ENCODE peak calls at places on chromosomes 4 and X, in nine cellular contexts. A, N, Y, H, Z, M, K, O and S are unnamed samples.

GRCh38 chr4:126954537-126955291 is 678.0 kb upstream of the INTU start:
- DNase-seq in A (no peak), N (no peak), Y (no peak), H (no peak), Z (no peak), M (no peak), K (no peak), O (no peak), S (no peak)

GRCh38 chr4:139532951-139533350 is 23.1 kb downstream of the SETD7 start:
- DNase-seq in A (no peak), N (no peak), Y (no peak), H (no peak), Z (no peak), M (no peak), K (no peak), O (no peak), S (no peak)

GRCh38 chr4:83328486-83328885 is 6.2 kb downstream of the HPSE start:
- DNase-seq in A (no peak), N (no peak), Y (no peak), H (peak; percentile 9), Z (no peak), M (no peak), K (peak; percentile 4), O (no peak), S (no peak)

GRCh38 chr4:10075953-10076391 is 40.6 kb downstream of the WDR1 start:
- DNase-seq in A (no peak), N (no peak), Y (peak; percentile 63), H (no peak), Z (no peak), M (no peak), K (no peak), O (no peak), S (no peak)

GRCh38 chr4:82948647-82949204 is 48.2 kb downstream of the THAP9 start:
- DNase-seq in A (no peak), N (no peak), Y (no peak), H (peak; percentile 39), Z (peak; percentile 17), M (peak; percentile 44), K (no peak), O (no peak), S (no peak)

GRCh38 chrX:136780738-136781137 is at the start of gene ARHGEF6:
- DNase-seq in A (no peak), N (no peak), Y (no peak), H (no peak), Z (no peak), M (peak; percentile 9), K (no peak), O (no peak), S (no peak)

GRCh38 chr4:32858971-32859370 is 2138.8 kb downstream of the PCDH7 start:
- DNase-seq in A (peak; percentile 35), N (no peak), Y (no peak), H (peak; percentile 61), Z (peak; percentile 83), M (peak; percentile 92), K (peak; percentile 34), O (no peak), S (no peak)

GRCh38 chrX:129690435-129690834 is 35.7 kb upstream of the APLN start:
- DNase-seq in A (no peak), N (no peak), Y (no peak), H (peak; percentile 65), Z (peak; percentile 18), M (peak; percentile 75), K (no peak), O (no peak), S (no peak)

GRCh38 chr4:145609494-145610427 is 9.4 kb upstream of the MMAA start:
- DNase-seq in A (peak; percentile 46), N (peak; percentile 49), Y (no peak), H (peak; percentile 85), Z (peak; percentile 44), M (peak; percentile 82), K (peak; percentile 71), O (no peak), S (peak; percentile 43)

GRCh38 chr4:74097631-74098550 is 1.1 kb downstream of the CXCL2 start:
- DNase-seq in A (peak; percentile 74), N (no peak), Y (no peak), H (peak; percentile 69), Z (no peak), M (peak; percentile 16), K (peak; percentile 16), O (no peak), S (no peak)

GRCh38 chr4:140374130-140374477 is 658 bp downstream of the SCOC start:
- DNase-seq in A (no peak), N (no peak), Y (no peak), H (no peak), Z (no peak), M (no peak), K (no peak), O (no peak), S (no peak)

GRCh38 chrX:53674581-53674980 is 11.9 kb downstream of the HUWE1 start:
- DNase-seq in A (no peak), N (no peak), Y (no peak), H (peak; percentile 9), Z (peak; percentile 19), M (no peak), K (no peak), O (no peak), S (no peak)

GRCh38 chr4:184444215-184444952 is 30.0 kb downstream of the IRF2 start:
- DNase-seq in A (peak; percentile 18), N (no peak), Y (no peak), H (no peak), Z (peak; percentile 91), M (no peak), K (no peak), O (no peak), S (no peak)

GRCh38 chr4:7066493-7066892 is 1.4 kb downstream of the GRPEL1 start:
- DNase-seq in A (no peak), N (peak; percentile 19), Y (peak; percentile 31), H (no peak), Z (no peak), M (no peak), K (no peak), O (no peak), S (no peak)
- H3K4me3 ChIP-seq in A (peak overlapping the region; percentile 54), N (peak overlapping the region; percentile 71), Y (peak overlapping the region; percentile 82), H (no peak overlapping the region), Z (peak overlapping the region; percentile 72), M (peak overlapping the region; percentile 94), K (peak overlapping the region; percentile 54), O (peak overlapping the region; percentile 89), S (no peak overlapping the region)

GRCh38 chr4:186587416-186588018 is 32.1 kb upstream of the MTNR1A start:
- DNase-seq in A (no peak), N (peak; percentile 75), Y (peak; percentile 76), H (peak; percentile 76), Z (peak; percentile 20), M (peak; percentile 75), K (peak; percentile 81), O (no peak), S (peak; percentile 25)
- H3K4me3 ChIP-seq in A (no peak overlapping the region), N (no peak overlapping the region), Y (no peak overlapping the region), H (no peak overlapping the region), Z (no peak overlapping the region), M (no peak overlapping the region), K (no peak overlapping the region), O (no peak overlapping the region), S (no peak overlapping the region)

GRCh38 chrX:86148024-86148511 is at the start of gene DACH2:
- DNase-seq in A (peak; percentile 75), N (peak; percentile 88), Y (peak; percentile 85), H (peak; percentile 64), Z (peak; percentile 16), M (peak; percentile 78), K (peak; percentile 88), O (peak; percentile 4), S (peak; percentile 43)

GRCh38 chrX:86146102-86146501 is 2.1 kb upstream of the DACH2 start:
- DNase-seq in A (no peak), N (no peak), Y (no peak), H (no peak), Z (no peak), M (no peak), K (no peak), O (no peak), S (no peak)

GRCh38 chrX:86154586-86154985 is 6.3 kb downstream of the DACH2 start:
- DNase-seq in A (no peak), N (no peak), Y (no peak), H (no peak), Z (no peak), M (no peak), K (no peak), O (no peak), S (no peak)

GRCh38 chrX:86149089-86149488 is 838 bp downstream of the DACH2 start:
- DNase-seq in A (no peak), N (no peak), Y (no peak), H (no peak), Z (no peak), M (no peak), K (no peak), O (no peak), S (no peak)

GRCh38 chrX:86148594-86148993 is 343 bp downstream of the DACH2 start:
- DNase-seq in A (no peak), N (no peak), Y (no peak), H (no peak), Z (no peak), M (no peak), K (peak; percentile 11), O (no peak), S (no peak)
- H3K4me3 ChIP-seq in A (peak overlapping the region; percentile 40), N (peak overlapping the region; percentile 41), Y (peak overlapping the region; percentile 39), H (peak overlapping the region; percentile 42), Z (peak overlapping the region; percentile 58), M (peak overlapping the region; percentile 60), K (peak overlapping the region; percentile 32), O (peak overlapping the region; percentile 57), S (peak overlapping the region; percentile 45)

DNA sequence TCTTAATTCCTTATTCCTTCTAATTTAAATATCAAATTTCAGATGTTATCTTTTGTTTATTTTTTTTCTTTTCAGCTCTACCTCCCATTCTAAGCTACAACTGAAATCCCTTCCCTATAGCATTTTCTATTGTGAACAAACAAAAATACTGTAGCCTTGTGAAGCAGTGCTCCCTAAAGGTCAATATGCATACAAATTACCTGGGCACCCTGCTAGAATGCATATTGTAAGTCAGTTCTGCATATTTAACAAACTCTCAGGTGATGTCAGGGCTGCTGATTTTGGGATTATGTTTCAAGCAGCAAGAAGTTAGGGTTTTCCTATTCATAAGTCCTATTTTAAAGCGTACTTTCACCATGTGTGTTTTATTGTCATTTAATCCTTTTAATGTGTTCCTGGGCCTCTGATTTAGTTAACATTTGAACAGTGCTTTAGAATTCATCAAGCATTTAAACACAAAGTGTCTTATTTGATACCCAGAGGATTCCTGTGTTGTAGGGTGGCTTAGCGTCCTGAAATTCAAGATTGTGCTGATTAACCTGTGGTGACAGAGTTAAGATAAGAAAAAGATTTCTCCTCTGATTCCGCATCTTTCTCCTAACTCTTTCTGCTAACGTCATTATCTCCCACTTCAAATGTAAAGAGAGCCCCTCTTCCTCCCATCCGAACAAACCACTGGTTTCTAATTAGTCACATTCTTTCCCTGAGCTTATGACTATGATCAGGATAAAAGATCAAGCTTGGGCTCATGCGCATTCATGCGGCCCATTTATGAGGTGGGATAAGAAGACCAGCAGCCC is 221.3 kb downstream of the ANK2 start:
- DNase-seq in A (no peak), N (no peak), Y (no peak), H (no peak), Z (no peak), M (no peak), K (no peak), O (no peak), S (no peak)
- H3K4me3 ChIP-seq in A (no peak overlapping the region), N (no peak overlapping the region), Y (no peak overlapping the region), H (no peak overlapping the region), Z (no peak overlapping the region), M (no peak overlapping the region), K (no peak overlapping the region), O (no peak overlapping the region), S (no peak overlapping the region)